ENCODE peak calls at places on chromosomes 12 and 14, in six cellular contexts. F is substantia nigra; E is stimulated activated CD4-positive, alpha-beta T cell treated with anti-CD3 and anti-CD28 coated beads, Interleukin-2, amount 100 ng/mL, for 48 hours; L is myocyte; R is T-helper 1 cell; B is amniotic stem cell. C is an unnamed sample.

GRCh38 chr12:81888341-81888740 is 129.2 kb upstream of the PPFIA2 start:
- DNase-seq in R (no peak), F (no peak), B (no peak), L (no peak), E (no peak), C (no peak)

GRCh38 chr12:107131832-107132616 is 38.7 kb upstream of the CRY1 start:
- DNase-seq in E (peak), F (no peak), R (peak), L (peak), B (peak), C (no peak)

GRCh38 chr14:34043627-34044372 is 92.9 kb upstream of the EGLN3 start:
- DNase-seq in E (peak), R (peak), L (peak), F (no peak), B (no peak), C (no peak)

GRCh38 chr12:117363263-117363662 is 1.8 kb upstream of the NOS1 start:
- DNase-seq in E (no peak), L (no peak), F (no peak), B (no peak), R (no peak), C (no peak)

GRCh38 chr14:76977793-76978730 is 50.4 kb downstream of the IRF2BPL start:
- DNase-seq in L (no peak), F (no peak), E (peak), B (no peak), R (peak), C (no peak)

GRCh38 chr12:27460471-27460978 is 14.0 kb downstream of the SMCO2 start:
- DNase-seq in B (no peak), E (peak), L (no peak), R (peak), F (no peak), C (no peak)

GRCh38 chr12:52180971-52181628 is 10.7 kb downstream of the KRT80 start:
- DNase-seq in F (no peak), B (no peak), R (no peak), L (no peak), E (no peak), C (no peak)

GRCh38 chr12:95918194-95918993 is 24.0 kb downstream of the CCDC38 start:
- DNase-seq in F (no peak), L (peak), R (peak), B (peak), E (peak), C (no peak)

GRCh38 chr12:29067430-29067829 is 81.6 kb upstream of the FAR2 start:
- DNase-seq in L (no peak), E (no peak), R (no peak), B (no peak), F (no peak), C (no peak)

GRCh38 chr14:102525213-102526143 is 15.9 kb upstream of the ANKRD9 start:
- DNase-seq in B (peak), L (peak), F (no peak), E (no peak), R (peak), C (no peak)

GRCh38 chr14:30204431-30204830 is 276.8 kb upstream of the PRKD1 start:
- DNase-seq in L (no peak), F (no peak), B (no peak), R (no peak), E (no peak), C (no peak)

GRCh38 chr12:4280351-4281163 is 7.0 kb downstream of the CCND2 start:
- DNase-seq in B (no peak), E (no peak), R (no peak), L (peak), F (no peak), C (no peak)

GRCh38 chr12:113161415-113162016 is 12.0 kb downstream of the CFAP73 start:
- DNase-seq in L (no peak), F (no peak), B (no peak), R (no peak), E (no peak), C (no peak)

GRCh38 chr12:67043771-67044170 is 225.4 kb upstream of the CAND1 start:
- DNase-seq in E (no peak), L (no peak), F (no peak), R (no peak), B (no peak), C (no peak)

GRCh38 chr14:79585845-79586244 is 625.5 kb downstream of the DIO2 start:
- DNase-seq in B (no peak), E (no peak), L (no peak), F (no peak), R (no peak), C (no peak)

C was measured in posterior cingulate gyrus.